ENCODE peak calls at places on chromosomes 5 and 9, in eight cellular contexts. B is CD4-positive, alpha-beta T cell; Y is cardiac fibroblast; Z is PC-9; L is esophagus squamous epithelium; X is MCF 10A; G is fibroblast of mammary gland; E is epithelial cell of esophagus. P is an unnamed sample.

GRCh38 chr5:159741829-159742228 is 174.5 kb upstream of the ADRA1B start:
- DNase-seq in Z (no peak), X (no peak), G (no peak), Y (no peak), L (no peak), B (no peak), E (no peak), P (no peak)

GRCh38 chr9:84170521-84171141 is 169.9 kb downstream of the SLC28A3 start:
- DNase-seq in L (no peak), B (no peak), Z (no peak), Y (peak; percentile 97), X (peak; percentile 79), E (peak; percentile 86), G (peak; percentile 94), P (no peak)

GRCh38 chr9:70677336-70677735 is 262.9 kb upstream of the KLF9 start:
- DNase-seq in Y (peak; percentile 9), E (no peak), G (no peak), Z (no peak), X (no peak), B (no peak), L (no peak), P (no peak)

GRCh38 chr5:91182763-91183162 is 200.4 kb downstream of the ARRDC3 start:
- DNase-seq in L (no peak), Z (no peak), B (no peak), Y (peak; percentile 56), E (peak; percentile 52), X (no peak), G (peak; percentile 82), P (no peak)

GRCh38 chr5:135458921-135459331 is 6.8 kb upstream of the TIFAB start:
- DNase-seq in L (no peak), X (peak; percentile 80), Y (peak; percentile 46), E (peak; percentile 45), B (no peak), Z (peak; percentile 52), G (peak; percentile 38), P (no peak)

GRCh38 chr5:56176155-56176798 is 56.9 kb downstream of the ANKRD55 start:
- DNase-seq in L (no peak), Y (peak; percentile 79), X (no peak), B (no peak), G (peak; percentile 95), Z (no peak), E (no peak), P (no peak)

GRCh38 chr5:55033568-55033967 is 9.5 kb downstream of the GZMK start:
- DNase-seq in Z (no peak), Y (no peak), G (no peak), L (no peak), B (no peak), X (no peak), E (no peak), P (no peak)

GRCh38 chr5:116442095-116442534 is 132.5 kb downstream of the SEMA6A start:
- DNase-seq in L (no peak), X (peak; percentile 76), G (peak; percentile 45), E (peak; percentile 79), B (no peak), Y (peak; percentile 32), Z (peak; percentile 52), P (no peak)

DNA sequence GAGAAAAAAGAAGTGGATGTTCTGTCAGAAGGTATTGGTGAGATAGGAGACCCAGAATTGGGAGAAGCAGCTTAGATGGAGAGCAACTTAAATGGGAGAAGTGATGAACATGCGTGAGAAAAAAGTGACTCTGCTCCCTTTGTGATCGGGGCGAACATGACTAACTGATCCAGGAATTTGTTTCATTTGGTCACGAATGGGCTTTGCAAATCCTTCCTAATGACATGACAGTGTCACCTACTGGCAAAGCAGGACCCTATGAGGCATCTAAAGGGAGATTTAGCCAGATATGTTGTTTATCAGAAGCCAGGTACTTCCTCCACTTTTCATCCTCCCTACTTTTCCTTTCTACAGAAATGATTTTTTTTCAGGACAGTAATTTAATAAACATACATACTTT is 787.4 kb upstream of the RGMB start:
- DNase-seq in L (no peak), B (no peak), Y (peak; percentile 94), X (peak; percentile 55), Z (no peak), E (peak; percentile 60), G (peak; percentile 54), P (no peak)
- TF ChIP-seq CTCF in L (no peak), B (no peak), Y (peak; percentile 40), X (no peak), Z (no peak), E (no peak), G (peak; percentile 5), P (no peak)

GRCh38 chr9:76987594-76988200 is 31.8 kb upstream of the FOXB2 start:
- DNase-seq in B (no peak), X (peak; percentile 68), Y (peak; percentile 75), Z (no peak), L (no peak), G (peak; percentile 71), E (peak; percentile 62), P (no peak)
- TF ChIP-seq CTCF in B (no peak), X (peak; percentile 58), Y (peak; percentile 70), Z (peak; percentile 63), L (peak; percentile 15), G (peak; percentile 78), E (peak; percentile 65), P (no peak)

GRCh38 chr5:157610990-157611389 is 35.4 kb upstream of the ADAM19 start:
- DNase-seq in Z (no peak), X (no peak), G (no peak), B (no peak), L (no peak), Y (no peak), E (no peak), P (no peak)
- TF ChIP-seq CTCF in Z (no peak), X (no peak), G (no peak), B (no peak), L (no peak), Y (no peak), E (no peak), P (no peak)

GRCh38 chr5:168365581-168366081 is 74.2 kb downstream of the WWC1 start:
- DNase-seq in L (no peak), G (peak; percentile 77), Z (peak; percentile 98), B (no peak), Y (no peak), X (peak; percentile 92), E (peak; percentile 97), P (peak; percentile 32)
- TF ChIP-seq CTCF in L (peak; percentile 28), G (peak; percentile 7), Z (peak; percentile 69), B (no peak), Y (peak; percentile 8), X (peak; percentile 52), E (peak; percentile 75), P (no peak)

DNA sequence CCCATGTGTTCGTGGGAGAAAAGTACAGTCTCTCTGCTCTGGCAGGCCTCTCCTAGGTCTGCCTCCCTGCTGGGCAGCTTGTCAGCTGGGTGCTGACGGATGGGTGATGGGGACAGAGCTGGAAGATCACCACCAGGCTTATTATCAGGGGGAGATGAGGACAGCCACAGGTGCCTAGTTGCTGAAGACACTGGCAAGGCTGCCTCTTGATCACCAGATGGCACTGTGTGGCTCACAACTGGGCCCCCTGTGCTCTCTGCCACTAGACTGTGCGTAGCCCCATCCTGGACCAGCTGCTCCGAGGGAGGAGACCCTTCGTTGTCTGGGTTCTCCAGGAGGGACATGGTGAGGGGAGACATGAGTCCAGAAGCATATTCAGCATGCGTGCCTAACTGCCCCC is 73.0 kb downstream of the KIF24 start:
- DNase-seq in E (no peak), Y (no peak), X (no peak), Z (no peak), L (no peak), G (no peak), B (no peak), P (no peak)
- TF ChIP-seq CTCF in E (peak; percentile 35), Y (no peak), X (no peak), Z (no peak), L (no peak), G (peak; percentile 10), B (no peak), P (no peak)

DNA sequence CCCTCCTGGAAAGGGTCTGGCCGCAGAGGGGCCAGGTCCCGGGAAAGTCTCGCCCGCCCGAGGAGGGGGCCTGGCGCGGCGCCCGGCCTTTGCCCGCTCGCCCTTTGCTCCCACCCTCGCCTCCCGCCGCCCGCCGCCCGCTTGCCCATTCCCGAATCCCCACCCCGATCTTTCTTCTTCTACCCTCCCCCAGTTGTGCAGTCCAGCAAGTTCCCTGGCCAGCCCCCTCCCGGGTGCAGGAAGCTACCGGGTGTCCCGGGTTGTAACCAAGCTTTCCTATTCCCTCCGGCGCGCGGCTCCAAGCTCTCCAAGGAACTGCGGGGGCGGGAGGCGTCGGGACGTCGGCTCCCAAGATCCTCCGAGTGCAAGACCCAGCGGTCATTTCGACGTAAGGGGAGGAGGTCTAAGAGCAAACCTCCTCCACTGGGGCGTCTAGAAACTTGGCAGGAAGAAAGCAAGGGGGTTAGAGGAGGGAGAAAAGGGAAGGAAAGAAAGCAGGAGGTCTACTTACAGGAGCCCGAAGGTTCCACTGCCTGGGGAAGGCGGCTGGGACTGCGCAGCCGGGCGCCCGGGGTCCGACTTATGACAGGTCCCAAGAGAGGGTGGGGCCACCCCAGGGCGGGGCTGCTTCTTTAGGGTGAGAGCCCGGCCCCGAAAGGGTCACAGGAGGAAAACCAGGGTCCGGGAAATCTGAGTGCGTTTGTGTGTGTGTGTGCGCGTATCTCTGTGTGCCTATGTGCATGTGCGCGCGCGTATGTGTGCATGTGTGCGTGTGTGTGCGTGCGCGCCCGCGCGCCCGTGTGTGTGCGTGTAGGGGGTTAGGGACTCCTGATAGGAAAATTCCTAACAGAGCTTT is at the start of gene PTGR1:
- DNase-seq in E (peak; percentile 88), B (no peak), G (peak; percentile 91), Y (peak; percentile 89), Z (peak; percentile 71), L (no peak), X (peak; percentile 90), P (peak; percentile 62)
- TF ChIP-seq CTCF in E (no peak), B (no peak), G (no peak), Y (no peak), Z (no peak), L (no peak), X (no peak), P (no peak)

GRCh38 chr5:173923236-173924104 is 35.3 kb downstream of the CPEB4 start:
- DNase-seq in G (no peak), Y (peak; percentile 34), E (no peak), B (no peak), L (no peak), Z (no peak), X (no peak), P (no peak)

GRCh38 chr5:173922527-173922926 is 34.4 kb downstream of the CPEB4 start:
- DNase-seq in E (no peak), Y (no peak), L (no peak), G (no peak), B (no peak), X (no peak), Z (no peak), P (no peak)

GRCh38 chr5:173924899-173925298 is 36.8 kb downstream of the CPEB4 start:
- DNase-seq in G (no peak), B (no peak), E (no peak), Y (no peak), L (no peak), X (no peak), Z (no peak), P (no peak)

GRCh38 chr5:173926359-173926758 is 38.2 kb downstream of the CPEB4 start:
- DNase-seq in Y (peak; percentile 67), Z (no peak), E (peak; percentile 24), X (peak; percentile 38), L (no peak), G (peak; percentile 62), B (no peak), P (no peak)

GRCh38 chr5:173925449-173926071 is 37.4 kb downstream of the CPEB4 start:
- DNase-seq in E (peak; percentile 70), X (peak; percentile 77), G (peak; percentile 64), Z (no peak), Y (peak; percentile 69), L (no peak), B (peak; percentile 50), P (no peak)
- TF ChIP-seq CTCF in E (peak; percentile 72), X (peak; percentile 66), G (peak; percentile 75), Z (peak; percentile 68), Y (peak; percentile 65), L (peak; percentile 24), B (peak; percentile 66), P (no peak)